ENCODE peak calls at places on chromosomes 4 and X, in seven cellular contexts. One of them, this sample, is unnamed.

GRCh38 chr4:41154001-41154813 is 60.1 kb downstream of the APBB2 start:
- DNase-seq in AG10803: no peak
- DNase-seq in ascending aorta: no peak
- DNase-seq in tibial artery: no peak
- DNase-seq in uterus: no peak
- DNase-seq in fibroblast of lung: no peak
- DNase-seq in HCT116: no peak
- DNase-seq in this sample: no peak

GRCh38 chrX:11409957-11410356 is 116.7 kb downstream of the AMELX start:
- DNase-seq in uterus: no peak
- DNase-seq in HCT116: no peak
- DNase-seq in ascending aorta: no peak
- DNase-seq in tibial artery: no peak
- DNase-seq in AG10803: no peak
- DNase-seq in fibroblast of lung: no peak
- DNase-seq in this sample: no peak

GRCh38 chr4:18020671-18021469 is 685 bp downstream of the LCORL start:
- DNase-seq in AG10803: peak
- DNase-seq in uterus: peak
- DNase-seq in fibroblast of lung: peak
- DNase-seq in HCT116: peak
- DNase-seq in ascending aorta: peak
- DNase-seq in tibial artery: peak
- DNase-seq in this sample: peak

GRCh38 chr4:128470492-128471053 is 183.0 kb upstream of the PGRMC2 start:
- DNase-seq in HCT116: no peak
- DNase-seq in fibroblast of lung: no peak
- DNase-seq in ascending aorta: no peak
- DNase-seq in tibial artery: no peak
- DNase-seq in uterus: no peak
- DNase-seq in AG10803: no peak
- DNase-seq in this sample: no peak

GRCh38 chr4:57418133-57418532 is 307.9 kb upstream of the IGFBP7 start:
- DNase-seq in AG10803: no peak
- DNase-seq in ascending aorta: no peak
- DNase-seq in HCT116: no peak
- DNase-seq in tibial artery: no peak
- DNase-seq in uterus: no peak
- DNase-seq in fibroblast of lung: no peak
- DNase-seq in this sample: no peak

GRCh38 chr4:169810325-169811323 is 52.9 kb upstream of the HPF1 start:
- DNase-seq in ascending aorta: no peak
- DNase-seq in fibroblast of lung: peak
- DNase-seq in HCT116: peak
- DNase-seq in AG10803: peak
- DNase-seq in uterus: no peak
- DNase-seq in tibial artery: no peak
- DNase-seq in this sample: peak

GRCh38 chrX:103663921-103664320 is 22.6 kb downstream of the MORF4L2 start:
- DNase-seq in ascending aorta: no peak
- DNase-seq in AG10803: no peak
- DNase-seq in HCT116: no peak
- DNase-seq in tibial artery: no peak
- DNase-seq in fibroblast of lung: no peak
- DNase-seq in uterus: no peak
- DNase-seq in this sample: no peak

GRCh38 chr4:134691915-134692314 is 490.3 kb upstream of the PABPC4L start:
- DNase-seq in uterus: no peak
- DNase-seq in tibial artery: no peak
- DNase-seq in AG10803: no peak
- DNase-seq in ascending aorta: no peak
- DNase-seq in fibroblast of lung: peak
- DNase-seq in HCT116: no peak
- DNase-seq in this sample: peak

GRCh38 chrX:148501121-148502066 is 977 bp downstream of the AFF2 start:
- DNase-seq in HCT116: no peak
- DNase-seq in AG10803: peak
- DNase-seq in tibial artery: no peak
- DNase-seq in uterus: no peak
- DNase-seq in fibroblast of lung: no peak
- DNase-seq in ascending aorta: no peak
- DNase-seq in this sample: no peak

GRCh38 chr4:2924765-2925301 is 38.4 kb downstream of the NOP14 start:
- DNase-seq in AG10803: no peak
- DNase-seq in fibroblast of lung: no peak
- DNase-seq in tibial artery: peak
- DNase-seq in ascending aorta: no peak
- DNase-seq in HCT116: no peak
- DNase-seq in uterus: peak
- DNase-seq in this sample: no peak

GRCh38 chr4:7588002-7588401 is 153.3 kb upstream of the PSAPL1 start:
- DNase-seq in uterus: no peak
- DNase-seq in AG10803: no peak
- DNase-seq in fibroblast of lung: peak
- DNase-seq in HCT116: no peak
- DNase-seq in tibial artery: no peak
- DNase-seq in ascending aorta: no peak
- DNase-seq in this sample: no peak

GRCh38 chrX:22952011-22952410 is 47.7 kb upstream of the DDX53 start:
- DNase-seq in uterus: no peak
- DNase-seq in AG10803: no peak
- DNase-seq in ascending aorta: no peak
- DNase-seq in HCT116: no peak
- DNase-seq in fibroblast of lung: peak
- DNase-seq in tibial artery: no peak
- DNase-seq in this sample: peak

GRCh38 chr4:69066945-69067344 is 29.3 kb upstream of the UGT2B7 start:
- DNase-seq in tibial artery: no peak
- DNase-seq in AG10803: no peak
- DNase-seq in uterus: no peak
- DNase-seq in ascending aorta: no peak
- DNase-seq in fibroblast of lung: peak
- DNase-seq in HCT116: no peak
- DNase-seq in this sample: peak

GRCh38 chrX:77564824-77565223 is 117.6 kb downstream of the FGF16 start:
- DNase-seq in AG10803: no peak
- DNase-seq in uterus: no peak
- DNase-seq in tibial artery: no peak
- DNase-seq in fibroblast of lung: peak
- DNase-seq in HCT116: no peak
- DNase-seq in ascending aorta: no peak
- DNase-seq in this sample: peak

GRCh38 chrX:125846251-125846650 is 319.8 kb downstream of the DCAF12L2 start:
- DNase-seq in fibroblast of lung: no peak
- DNase-seq in ascending aorta: no peak
- DNase-seq in HCT116: no peak
- DNase-seq in tibial artery: no peak
- DNase-seq in AG10803: no peak
- DNase-seq in uterus: no peak
- DNase-seq in this sample: no peak

DNA sequence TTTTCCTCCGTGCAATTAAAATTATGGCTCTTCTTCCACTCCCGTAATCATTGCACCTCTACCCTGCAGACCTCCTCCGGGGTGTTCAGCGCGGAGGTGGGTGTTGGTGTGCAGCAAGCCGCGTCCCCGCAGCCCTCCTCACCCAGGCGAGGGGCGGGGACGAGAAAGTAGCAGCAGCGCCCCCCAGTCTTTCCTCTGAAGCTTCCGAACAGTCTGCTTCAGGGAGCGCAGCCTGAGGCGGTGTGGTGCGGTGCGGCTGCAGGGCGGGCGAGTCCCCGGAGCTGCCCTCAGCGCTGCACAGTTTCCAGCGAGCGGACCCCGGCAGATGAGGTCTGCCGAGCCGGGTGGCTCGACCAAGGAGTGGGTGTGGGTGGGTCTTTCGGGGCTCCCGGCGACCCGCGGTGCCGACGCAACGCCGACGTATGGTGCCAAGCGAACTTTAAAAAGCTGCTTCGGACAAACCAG is at the start of gene FRAS1:
- DNase-seq in ascending aorta: no peak
- DNase-seq in uterus: peak
- DNase-seq in tibial artery: no peak
- DNase-seq in fibroblast of lung: peak
- DNase-seq in HCT116: no peak
- DNase-seq in AG10803: peak
- DNase-seq in this sample: peak
- TF ChIP-seq CTCF in ascending aorta: no peak
- TF ChIP-seq CTCF in uterus: no peak
- TF ChIP-seq CTCF in tibial artery: no peak
- TF ChIP-seq CTCF in fibroblast of lung: no peak
- TF ChIP-seq CTCF in HCT116: peak
- TF ChIP-seq CTCF in AG10803: peak
- TF ChIP-seq CTCF in this sample: no peak

DNA sequence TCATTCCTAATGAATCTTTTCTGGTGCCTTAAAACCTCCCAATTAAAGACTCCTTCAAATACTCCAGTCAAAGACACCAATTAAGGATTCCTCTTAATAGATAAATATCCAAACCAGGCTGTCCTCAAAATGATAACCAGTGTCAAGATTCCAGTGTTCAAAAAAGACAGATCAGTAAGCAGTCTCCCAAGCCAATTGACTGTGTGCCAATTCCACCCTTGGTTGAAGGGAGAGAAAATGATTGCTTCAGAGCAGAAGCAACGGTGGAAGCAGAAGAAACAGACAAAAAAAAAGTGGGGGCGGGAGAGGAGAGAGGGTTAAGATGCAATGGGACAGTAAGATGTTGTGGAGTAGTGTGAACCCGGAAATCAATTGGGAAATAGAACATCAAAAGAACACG is 216.0 kb upstream of the FTHL17 start:
- DNase-seq in HCT116: no peak
- DNase-seq in ascending aorta: no peak
- DNase-seq in AG10803: no peak
- DNase-seq in uterus: no peak
- DNase-seq in fibroblast of lung: peak
- DNase-seq in tibial artery: no peak
- DNase-seq in this sample: peak
- H3K4me3 ChIP-seq in HCT116: no peak
- H3K4me3 ChIP-seq in ascending aorta: no peak
- H3K4me3 ChIP-seq in AG10803: no peak
- H3K4me3 ChIP-seq in uterus: no peak
- H3K4me3 ChIP-seq in fibroblast of lung: no peak
- H3K4me3 ChIP-seq in tibial artery: no peak
- H3K4me3 ChIP-seq in this sample: no peak

DNA sequence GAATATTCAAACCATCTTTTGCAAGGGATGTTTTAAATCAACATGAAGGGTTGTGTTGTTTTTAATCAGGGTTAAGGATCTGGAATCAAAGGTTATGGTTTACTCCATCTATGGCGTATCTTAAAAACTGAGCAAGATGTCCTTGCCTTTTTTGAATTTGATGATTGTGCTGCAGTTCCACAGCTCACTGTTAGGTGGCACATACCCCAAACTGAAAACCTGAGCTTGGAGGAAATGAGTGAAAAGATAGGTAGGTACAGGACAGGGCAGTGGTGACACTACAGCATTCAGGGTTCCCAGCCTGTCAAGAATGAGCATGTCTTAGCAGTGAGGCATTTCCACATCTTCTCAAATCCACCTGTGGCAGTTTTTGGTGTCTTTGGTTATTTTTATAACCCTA is 13.1 kb upstream of the EOLA1 start:
- DNase-seq in AG10803: peak
- DNase-seq in uterus: no peak
- DNase-seq in tibial artery: no peak
- DNase-seq in fibroblast of lung: no peak
- DNase-seq in HCT116: no peak
- DNase-seq in ascending aorta: no peak
- DNase-seq in this sample: peak
- TF ChIP-seq CTCF in AG10803: peak
- TF ChIP-seq CTCF in uterus: peak
- TF ChIP-seq CTCF in tibial artery: peak
- TF ChIP-seq CTCF in fibroblast of lung: peak
- TF ChIP-seq CTCF in HCT116: no peak
- TF ChIP-seq CTCF in ascending aorta: peak
- TF ChIP-seq CTCF in this sample: peak

GRCh38 chr4:177302371-177303100 is 7.1 kb upstream of the NEIL3 start:
- DNase-seq in fibroblast of lung: peak
- DNase-seq in ascending aorta: no peak
- DNase-seq in HCT116: no peak
- DNase-seq in tibial artery: no peak
- DNase-seq in uterus: no peak
- DNase-seq in AG10803: peak
- DNase-seq in this sample: peak

GRCh38 chr4:177293208-177294018 is 16.3 kb upstream of the NEIL3 start:
- DNase-seq in tibial artery: no peak
- DNase-seq in HCT116: no peak
- DNase-seq in fibroblast of lung: no peak
- DNase-seq in AG10803: peak
- DNase-seq in uterus: no peak
- DNase-seq in ascending aorta: no peak
- DNase-seq in this sample: peak

GRCh38 chr4:177301127-177301639 is 8.5 kb upstream of the NEIL3 start:
- DNase-seq in HCT116: no peak
- DNase-seq in AG10803: no peak
- DNase-seq in uterus: no peak
- DNase-seq in tibial artery: no peak
- DNase-seq in ascending aorta: no peak
- DNase-seq in fibroblast of lung: no peak
- DNase-seq in this sample: no peak

GRCh38 chr4:177292171-177292570 is 17.5 kb upstream of the NEIL3 start:
- DNase-seq in AG10803: no peak
- DNase-seq in fibroblast of lung: no peak
- DNase-seq in ascending aorta: no peak
- DNase-seq in HCT116: no peak
- DNase-seq in uterus: no peak
- DNase-seq in tibial artery: no peak
- DNase-seq in this sample: no peak

GRCh38 chr4:177297781-177298391 is 11.8 kb upstream of the NEIL3 start:
- DNase-seq in ascending aorta: no peak
- DNase-seq in uterus: no peak
- DNase-seq in fibroblast of lung: no peak
- DNase-seq in AG10803: no peak
- DNase-seq in tibial artery: no peak
- DNase-seq in HCT116: no peak
- DNase-seq in this sample: no peak
- H3K4me3 ChIP-seq in ascending aorta: no peak
- H3K4me3 ChIP-seq in uterus: no peak
- H3K4me3 ChIP-seq in fibroblast of lung: no peak
- H3K4me3 ChIP-seq in AG10803: no peak
- H3K4me3 ChIP-seq in tibial artery: no peak
- H3K4me3 ChIP-seq in HCT116: no peak
- H3K4me3 ChIP-seq in this sample: no peak

GRCh38 chrX:144333429-144333828 is 449.6 kb downstream of the UBE2NL start:
- DNase-seq in AG10803: no peak
- DNase-seq in tibial artery: no peak
- DNase-seq in fibroblast of lung: no peak
- DNase-seq in uterus: no peak
- DNase-seq in ascending aorta: no peak
- DNase-seq in HCT116: no peak
- DNase-seq in this sample: no peak

GRCh38 chrX:144335402-144335801 is 451.5 kb downstream of the UBE2NL start:
- DNase-seq in tibial artery: no peak
- DNase-seq in HCT116: no peak
- DNase-seq in ascending aorta: no peak
- DNase-seq in uterus: no peak
- DNase-seq in AG10803: no peak
- DNase-seq in fibroblast of lung: no peak
- DNase-seq in this sample: no peak

DNA sequence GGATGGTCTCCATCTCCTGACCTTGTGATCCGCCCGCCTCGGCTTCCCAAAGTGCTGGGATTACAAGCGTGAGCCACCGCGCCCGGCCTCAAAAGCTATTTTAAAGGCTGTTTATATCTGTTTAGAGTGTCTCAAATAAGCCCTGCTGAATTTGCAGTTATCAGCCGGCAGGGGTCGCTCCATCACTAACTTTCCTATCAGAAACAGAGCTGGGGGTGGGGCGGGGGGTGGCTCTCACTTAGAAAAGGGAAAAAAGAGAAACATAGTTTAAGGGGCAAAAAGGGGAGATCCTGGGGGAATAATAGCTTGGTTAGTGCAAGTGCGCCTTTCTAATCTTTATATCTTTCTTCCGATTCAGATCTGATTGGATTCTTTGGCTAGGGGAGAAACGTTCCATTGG is 450.7 kb downstream of the UBE2NL start:
- DNase-seq in ascending aorta: no peak
- DNase-seq in fibroblast of lung: no peak
- DNase-seq in HCT116: no peak
- DNase-seq in AG10803: no peak
- DNase-seq in tibial artery: no peak
- DNase-seq in uterus: no peak
- DNase-seq in this sample: no peak
- TF ChIP-seq CTCF in ascending aorta: no peak
- TF ChIP-seq CTCF in fibroblast of lung: no peak
- TF ChIP-seq CTCF in HCT116: peak
- TF ChIP-seq CTCF in AG10803: no peak
- TF ChIP-seq CTCF in tibial artery: no peak
- TF ChIP-seq CTCF in uterus: no peak
- TF ChIP-seq CTCF in this sample: no peak